ENCODE peak calls at places on chromosomes 6 and 20, in eight cellular contexts. M is breast epithelium, Z is prostate gland, P is esophagus squamous epithelium, I is testis, T is Peyer's patch, K is lower leg skin, A is GM12878. L is an unnamed sample.

GRCh38 chr6:10999994-11000393 is 44.1 kb downstream of the ELOVL2 start:
- DNase-seq in M (no peak), Z (no peak), P (no peak), I (no peak), T (no peak), K (no peak), A (no peak), L (no peak)

GRCh38 chr20:35306931-35307517 is 14.8 kb upstream of the FAM83C start:
- DNase-seq in M (no peak), Z (no peak), P (no peak), I (peak), T (no peak), K (peak), A (no peak), L (peak)

GRCh38 chr6:34476462-34476861 is 10.6 kb downstream of the PACSIN1 start:
- DNase-seq in M (no peak), Z (no peak), P (no peak), I (no peak), T (no peak), K (no peak), A (no peak), L (no peak)

GRCh38 chr6:15523679-15524630 is 138.9 kb downstream of the DTNBP1 start:
- DNase-seq in M (no peak), Z (no peak), P (no peak), I (peak), T (peak), K (no peak), A (no peak), L (no peak)

GRCh38 chr6:41728954-41729353 is 6.5 kb downstream of the TFEB start:
- DNase-seq in M (no peak), Z (no peak), P (no peak), I (no peak), T (no peak), K (no peak), A (no peak), L (no peak)

GRCh38 chr20:14337400-14338171 is at the start of gene FLRT3:
- DNase-seq in M (peak), Z (peak), P (no peak), I (peak), T (no peak), K (peak), A (peak), L (peak)

GRCh38 chr6:39350723-39351505 is 28.4 kb upstream of the KCNK16 start:
- DNase-seq in M (no peak), Z (no peak), P (no peak), I (no peak), T (no peak), K (no peak), A (no peak), L (no peak)

GRCh38 chr20:62042025-62042820 is 23.5 kb downstream of the TAF4 start:
- DNase-seq in M (no peak), Z (no peak), P (no peak), I (no peak), T (no peak), K (no peak), A (no peak), L (no peak)

GRCh38 chr6:116680880-116681672 is at the start of gene KPNA5:
- DNase-seq in M (peak), Z (peak), P (peak), I (peak), T (peak), K (peak), A (peak), L (peak)

GRCh38 chr6:1762203-1762602 is 152.5 kb downstream of the FOXC1 start:
- DNase-seq in M (no peak), Z (no peak), P (no peak), I (no peak), T (no peak), K (no peak), A (no peak), L (no peak)

GRCh38 chr6:114288696-114289095 is 54.1 kb downstream of the HS3ST5 start:
- DNase-seq in M (no peak), Z (no peak), P (no peak), I (no peak), T (no peak), K (no peak), A (no peak), L (no peak)

GRCh38 chr6:111804627-111805235 is 68.5 kb downstream of the FYN start:
- DNase-seq in M (no peak), Z (no peak), P (no peak), I (no peak), T (no peak), K (no peak), A (peak), L (peak)

GRCh38 chr6:147023581-147023980 is 180.6 kb upstream of the STXBP5 start:
- DNase-seq in M (no peak), Z (no peak), P (no peak), I (no peak), T (no peak), K (no peak), A (no peak), L (no peak)

GRCh38 chr6:26269406-26270120 is 95.4 kb upstream of the BTN3A2 start:
- DNase-seq in M (no peak), Z (no peak), P (no peak), I (no peak), T (no peak), K (no peak), A (no peak), L (no peak)

GRCh38 chr20:12592756-12593155 is 416.0 kb upstream of the SPTLC3 start:
- DNase-seq in M (no peak), Z (no peak), P (no peak), I (no peak), T (no peak), K (no peak), A (no peak), L (no peak)

GRCh38 chr6:90997076-90997475 is 410.2 kb upstream of the MAP3K7 start:
- DNase-seq in M (no peak), Z (no peak), P (no peak), I (no peak), T (no peak), K (no peak), A (no peak), L (no peak)

GRCh38 chr20:59812286-59813125 is 120.9 kb downstream of the SYCP2 start:
- DNase-seq in M (peak), Z (no peak), P (no peak), I (peak), T (no peak), K (peak), A (no peak), L (no peak)

GRCh38 chr6:52843600-52843999 is 3.0 kb upstream of the GSTA5 start:
- DNase-seq in M (no peak), Z (no peak), P (no peak), I (no peak), T (no peak), K (no peak), A (no peak), L (no peak)

GRCh38 chr20:18004389-18005031 is 35.7 kb downstream of the MGME1 start:
- DNase-seq in M (no peak), Z (no peak), P (no peak), I (no peak), T (no peak), K (no peak), A (no peak), L (no peak)

GRCh38 chr6:78611886-78612480 is 255.4 kb upstream of the IRAK1BP1 start:
- DNase-seq in M (no peak), Z (no peak), P (no peak), I (no peak), T (no peak), K (no peak), A (no peak), L (peak)

GRCh38 chr6:149138699-149139294 is 178.7 kb upstream of the TAB2 start:
- DNase-seq in M (no peak), Z (no peak), P (no peak), I (no peak), T (no peak), K (no peak), A (no peak), L (no peak)

GRCh38 chr6:162999575-163000285 is 272.0 kb downstream of the PACRG start:
- DNase-seq in M (no peak), Z (no peak), P (no peak), I (no peak), T (no peak), K (no peak), A (no peak), L (no peak)

GRCh38 chr6:112253842-112254816 is at the start of gene LAMA4:
- DNase-seq in M (peak), Z (no peak), P (no peak), I (peak), T (no peak), K (no peak), A (no peak), L (no peak)

GRCh38 chr6:108293527-108294296 is 1.1 kb upstream of the AFG1L start:
- DNase-seq in M (no peak), Z (no peak), P (no peak), I (no peak), T (no peak), K (no peak), A (no peak), L (peak)

GRCh38 chr6:166253277-166254229 is 54.6 kb downstream of the PRR18 start:
- DNase-seq in M (no peak), Z (no peak), P (no peak), I (no peak), T (peak), K (no peak), A (no peak), L (peak)

GRCh38 chr6:372336-372911 is 19.1 kb upstream of the IRF4 start:
- DNase-seq in M (no peak), Z (no peak), P (no peak), I (no peak), T (peak), K (no peak), A (no peak), L (peak)

GRCh38 chr6:167276772-167277533 is 14.2 kb upstream of the UNC93A start:
- DNase-seq in M (no peak), Z (no peak), P (no peak), I (no peak), T (no peak), K (no peak), A (no peak), L (no peak)

GRCh38 chr6:148709577-148709976 is 37.3 kb upstream of the UST start:
- DNase-seq in M (no peak), Z (peak), P (no peak), I (no peak), T (no peak), K (no peak), A (no peak), L (no peak)

GRCh38 chr6:27168586-27169443 is 78.7 kb upstream of the PRSS16 start:
- DNase-seq in M (no peak), Z (no peak), P (no peak), I (no peak), T (no peak), K (no peak), A (no peak), L (no peak)

GRCh38 chr20:50632701-50633100 is 58.6 kb downstream of the RIPOR3 start:
- DNase-seq in M (no peak), Z (no peak), P (no peak), I (no peak), T (no peak), K (no peak), A (no peak), L (no peak)

GRCh38 chr20:47070176-47070575 is 175.5 kb downstream of the EYA2 start:
- DNase-seq in M (no peak), Z (no peak), P (no peak), I (no peak), T (no peak), K (no peak), A (no peak), L (no peak)

GRCh38 chr6:134132494-134133141 is 80.2 kb upstream of the SLC2A12 start:
- DNase-seq in M (no peak), Z (no peak), P (no peak), I (no peak), T (no peak), K (no peak), A (no peak), L (no peak)

GRCh38 chr6:15274696-15275387 is 29.0 kb downstream of the JARID2 start:
- DNase-seq in M (no peak), Z (no peak), P (no peak), I (no peak), T (no peak), K (no peak), A (no peak), L (no peak)

GRCh38 chr6:41682497-41682961 is 44.3 kb downstream of the MDFI start:
- DNase-seq in M (no peak), Z (no peak), P (no peak), I (peak), T (no peak), K (no peak), A (no peak), L (no peak)

GRCh38 chr6:30556964-30557682 is at the start of gene PRR3:
- DNase-seq in M (peak), Z (peak), P (peak), I (peak), T (peak), K (peak), A (peak), L (peak)

GRCh38 chr6:44194326-44194725 is 22.4 kb upstream of the MYMX start:
- DNase-seq in M (no peak), Z (no peak), P (no peak), I (no peak), T (no peak), K (no peak), A (no peak), L (no peak)

GRCh38 chr6:129683606-129684322 is 26.2 kb downstream of the ARHGAP18 start:
- DNase-seq in M (no peak), Z (peak), P (peak), I (peak), T (peak), K (peak), A (peak), L (peak)

GRCh38 chr6:87155272-87155919 is at the start of gene ZNF292:
- DNase-seq in M (peak), Z (peak), P (peak), I (peak), T (peak), K (peak), A (peak), L (peak)

GRCh38 chr20:23036371-23036770 is 1.3 kb downstream of the SSTR4 start:
- DNase-seq in M (no peak), Z (no peak), P (no peak), I (no peak), T (no peak), K (no peak), A (no peak), L (no peak)

GRCh38 chr20:23033918-23034317 is 1.2 kb upstream of the SSTR4 start:
- DNase-seq in M (no peak), Z (no peak), P (no peak), I (no peak), T (no peak), K (no peak), A (no peak), L (no peak)

GRCh38 chr20:23037017-23037481 is 1.9 kb downstream of the SSTR4 start:
- DNase-seq in M (no peak), Z (no peak), P (no peak), I (no peak), T (no peak), K (no peak), A (no peak), L (no peak)

GRCh38 chr20:23035731-23036130 is 619 bp downstream of the SSTR4 start:
- DNase-seq in M (no peak), Z (no peak), P (no peak), I (no peak), T (no peak), K (no peak), A (no peak), L (no peak)

GRCh38 chr20:23034721-23035671 is at the start of gene SSTR4:
- DNase-seq in M (no peak), Z (no peak), P (no peak), I (no peak), T (no peak), K (no peak), A (no peak), L (no peak)
- H3K4me3 ChIP-seq in M (peak), Z (no peak), P (peak), I (peak), T (no peak), K (no peak), A (no peak), L (no peak)

GRCh38 chr20:4737857-4738627 is 16.3 kb downstream of the PRND start:
- DNase-seq in M (no peak), Z (no peak), P (no peak), I (no peak), T (no peak), K (no peak), A (no peak), L (no peak)

GRCh38 chr20:4740774-4741431 is 19.2 kb downstream of the PRND start:
- DNase-seq in M (no peak), Z (no peak), P (no peak), I (peak), T (peak), K (no peak), A (no peak), L (peak)

GRCh38 chr20:4736875-4737274 is 15.2 kb downstream of the PRND start:
- DNase-seq in M (no peak), Z (no peak), P (no peak), I (peak), T (no peak), K (no peak), A (no peak), L (no peak)
- TF ChIP-seq CTCF in M (no peak), Z (no peak), P (no peak), I (no peak), T (no peak), K (no peak), A (no peak), L (no peak)

GRCh38 chr20:63272105-63273078 is at the start of gene ARFGAP1:
- DNase-seq in M (peak), Z (peak), P (peak), I (peak), T (peak), K (peak), A (peak), L (peak)
- TF ChIP-seq POLR2A in M (peak), Z (peak), P (peak), I (no peak), T (peak), K (no peak), A (peak), L (peak)

GRCh38 chr20:63357921-63358905 is 2.9 kb downstream of the CHRNA4 start:
- DNase-seq in M (no peak), Z (peak), P (no peak), I (peak), T (no peak), K (no peak), A (no peak), L (no peak)
- H3K4me3 ChIP-seq in M (no peak), Z (no peak), P (no peak), I (no peak), T (no peak), K (no peak), A (no peak), L (no peak)